ENCODE peak calls at places on chromosome 5, in ten cellular contexts. U is bronchial epithelial cell, M is LoVo, Y is DMS 273 treated with DMSO at 0.1 percent for 48 hours, C is GM06990, T is astrocyte of the hippocampus, N is T-cell, D is T-helper 2 cell, E is kidney, K is HEK293T. R is an unnamed sample.
A peak's percentile ranks its signal among the peaks of the same experiment; 100 is the strongest.

GRCh38 chr5:55691265-55692105 is 20.6 kb downstream of the SLC38A9 start:
- DNase-seq in U (peak; percentile 54), M (peak; percentile 68), Y (peak; percentile 46), C (peak; percentile 23), T (peak; percentile 59), N (no peak), D (no peak), E (no peak), K (peak; percentile 17), R (peak; percentile 56)

GRCh38 chr5:123089572-123089970 is 530 bp downstream of the PRDM6 start:
- DNase-seq in U (no peak), M (no peak), Y (peak; percentile 34), C (no peak), T (peak; percentile 67), N (no peak), D (no peak), E (peak; percentile 70), K (peak; percentile 43), R (peak; percentile 35)

GRCh38 chr5:55241756-55242155 is 8.3 kb upstream of the CCNO start:
- DNase-seq in U (no peak), M (no peak), Y (peak; percentile 11), C (no peak), T (no peak), N (no peak), D (no peak), E (no peak), K (no peak), R (no peak)

GRCh38 chr5:132905938-132906337 is 32.5 kb downstream of the LEAP2 start:
- DNase-seq in U (peak; percentile 92), M (no peak), Y (no peak), C (no peak), T (no peak), N (no peak), D (no peak), E (no peak), K (no peak), R (peak; percentile 87)

GRCh38 chr5:27875148-27875547 is 836.8 kb upstream of the CDH9 start:
- DNase-seq in U (peak; percentile 67), M (no peak), Y (no peak), C (no peak), T (no peak), N (no peak), D (no peak), E (no peak), K (no peak), R (peak; percentile 14)

GRCh38 chr5:390571-391491 is 52.1 kb upstream of the EXOC3 start:
- DNase-seq in U (no peak), M (no peak), Y (no peak), C (no peak), T (no peak), N (no peak), D (no peak), E (peak; percentile 38), K (no peak), R (no peak)

GRCh38 chr5:33310471-33310870 is 130.3 kb upstream of the TARS1 start:
- DNase-seq in U (peak; percentile 96), M (no peak), Y (no peak), C (no peak), T (peak; percentile 25), N (no peak), D (no peak), E (no peak), K (no peak), R (peak; percentile 90)

GRCh38 chr5:159310492-159310891 is 19.8 kb downstream of the IL12B start:
- DNase-seq in U (peak; percentile 51), M (no peak), Y (no peak), C (peak; percentile 46), T (peak; percentile 56), N (peak; percentile 40), D (peak; percentile 4), E (peak; percentile 67), K (no peak), R (peak; percentile 59)

GRCh38 chr5:93395891-93396465 is 185.0 kb downstream of the NR2F1-AS1 start:
- DNase-seq in U (no peak), M (no peak), Y (peak; percentile 59), C (no peak), T (no peak), N (no peak), D (no peak), E (no peak), K (no peak), R (no peak)

GRCh38 chr5:81650992-81651391 is 99.9 kb downstream of the SSBP2 start:
- DNase-seq in U (no peak), M (no peak), Y (no peak), C (no peak), T (no peak), N (no peak), D (no peak), E (no peak), K (no peak), R (no peak)